ENCODE peak calls at places on chromosome 12, in eight cellular contexts. J is NCI-H345; I is CD8-positive, alpha-beta memory T cell; V is T-cell; E is activated naive CD8-positive, alpha-beta T cell treated with anti-CD3 and anti-CD28 coated beads, Interleukin-2, amount 50 U/mL, for 24 hours; P is tibial artery; C is neural crest cell; W is astrocyte of the spinal cord. R is an unnamed sample.

GRCh38 chr12:124804011-124804621 is 59.5 kb downstream of the SCARB1 start:
- DNase-seq in J (no peak), I (no peak), V (no peak), E (no peak), P (no peak), C (no peak), W (peak), R (no peak)

GRCh38 chr12:44217146-44217883 is 381.4 kb downstream of the TMEM117 start:
- DNase-seq in J (no peak), I (no peak), V (no peak), E (no peak), P (no peak), C (no peak), W (no peak), R (no peak)

GRCh38 chr12:56116267-56117081 is at the start of gene RPL41:
- DNase-seq in J (peak), I (peak), V (peak), E (peak), P (peak), C (peak), W (peak), R (peak)

GRCh38 chr12:111270773-111271172 is 98.1 kb downstream of the PHETA1 start:
- DNase-seq in J (no peak), I (no peak), V (no peak), E (no peak), P (no peak), C (no peak), W (no peak), R (no peak)

GRCh38 chr12:79371226-79371625 is 319.5 kb downstream of the PAWR start:
- DNase-seq in J (no peak), I (no peak), V (no peak), E (no peak), P (no peak), C (no peak), W (no peak), R (no peak)

GRCh38 chr12:47014474-47014873 is 64.9 kb upstream of the PCED1B start:
- DNase-seq in J (no peak), I (no peak), V (no peak), E (no peak), P (no peak), C (no peak), W (peak), R (peak)

GRCh38 chr12:31629756-31630732 is 29.4 kb upstream of the ETFBKMT start:
- DNase-seq in J (no peak), I (no peak), V (no peak), E (no peak), P (no peak), C (no peak), W (peak), R (no peak)

GRCh38 chr12:47828967-47829482 is 9.3 kb upstream of the HDAC7 start:
- DNase-seq in J (no peak), I (no peak), V (no peak), E (peak), P (peak), C (peak), W (peak), R (no peak)

GRCh38 chr12:124328116-124328515 is 33.2 kb downstream of the RFLNA start:
- DNase-seq in J (no peak), I (no peak), V (no peak), E (no peak), P (peak), C (no peak), W (no peak), R (no peak)

GRCh38 chr12:104498211-104498801 is 41.6 kb downstream of the CHST11 start:
- DNase-seq in J (no peak), I (peak), V (peak), E (peak), P (no peak), C (no peak), W (peak), R (no peak)

GRCh38 chr12:27635349-27635972 is 60.8 kb upstream of the REP15 start:
- DNase-seq in J (peak), I (no peak), V (no peak), E (no peak), P (no peak), C (no peak), W (peak), R (no peak)

GRCh38 chr12:50200507-50201273 is 33.5 kb upstream of the CERS5 start:
- DNase-seq in J (no peak), I (no peak), V (no peak), E (no peak), P (no peak), C (no peak), W (peak), R (no peak)

GRCh38 chr12:22543246-22544037 is 900 bp downstream of the C2CD5 start:
- DNase-seq in J (peak), I (peak), V (peak), E (peak), P (no peak), C (no peak), W (peak), R (no peak)

GRCh38 chr12:74111688-74112360 is 425.8 kb upstream of the ATXN7L3B start:
- DNase-seq in J (no peak), I (no peak), V (no peak), E (peak), P (no peak), C (no peak), W (peak), R (no peak)